ENCODE peak calls at places on chromosomes 5 and 9, in six cellular contexts. F is fibroblast of mammary gland, A is type B pancreatic cell, B is kidney, I is heart left ventricle, D is ovary. E is an unnamed sample.

GRCh38 chr9:83062011-83062652 is 810 bp downstream of the RASEF start:
- DNase-seq in F (peak; percentile 35), A (peak; percentile 72), B (peak; percentile 77), I (no peak), D (no peak), E (no peak)

GRCh38 chr5:167730121-167730520 is 561.3 kb upstream of the WWC1 start:
- DNase-seq in F (peak; percentile 97), A (no peak), B (no peak), I (no peak), D (no peak), E (peak; percentile 98)

GRCh38 chr5:149529463-149529862 is 21.8 kb downstream of the CSNK1A1 start:
- DNase-seq in F (no peak), A (no peak), B (no peak), I (no peak), D (no peak), E (no peak)

GRCh38 chr5:169433221-169433651 is 132.3 kb upstream of the SLIT3 start:
- DNase-seq in F (no peak), A (no peak), B (no peak), I (no peak), D (no peak), E (peak; percentile 16)

GRCh38 chr9:94173632-94174031 is 85.5 kb upstream of the ZNF169 start:
- DNase-seq in F (no peak), A (no peak), B (no peak), I (no peak), D (no peak), E (no peak)

GRCh38 chr5:23084815-23085214 is 231.7 kb upstream of the CDH12 start:
- DNase-seq in F (no peak), A (no peak), B (no peak), I (no peak), D (no peak), E (no peak)

GRCh38 chr9:97938081-97938644 is at the start of gene HEMGN:
- DNase-seq in F (no peak), A (no peak), B (no peak), I (no peak), D (no peak), E (no peak)

GRCh38 chr5:143244000-143244736 is 159.3 kb downstream of the NR3C1 start:
- DNase-seq in F (peak; percentile 98), A (no peak), B (peak; percentile 84), I (peak; percentile 62), D (no peak), E (peak; percentile 96)

GRCh38 chr9:98502311-98502975 is 206.3 kb downstream of the GABBR2 start:
- DNase-seq in F (peak; percentile 50), A (no peak), B (no peak), I (no peak), D (no peak), E (peak; percentile 54)

GRCh38 chr9:113511047-113511521 is 47.6 kb downstream of the RGS3 start:
- DNase-seq in F (no peak), A (no peak), B (no peak), I (peak; percentile 86), D (no peak), E (no peak)

GRCh38 chr5:172830275-172830799 is 3.7 kb upstream of the ERGIC1 start:
- DNase-seq in F (no peak), A (no peak), B (no peak), I (no peak), D (no peak), E (no peak)

GRCh38 chr9:129938291-129938979 is 103.2 kb downstream of the USP20 start:
- DNase-seq in F (peak; percentile 63), A (no peak), B (no peak), I (no peak), D (no peak), E (peak; percentile 85)

GRCh38 chr9:75083188-75083976 is 4.6 kb downstream of the NMRK1 start:
- DNase-seq in F (no peak), A (no peak), B (peak; percentile 77), I (peak; percentile 56), D (no peak), E (no peak)

GRCh38 chr5:79236970-79237734 is 1.2 kb downstream of the JMY start:
- DNase-seq in F (peak; percentile 56), A (no peak), B (peak; percentile 82), I (peak; percentile 40), D (peak; percentile 54), E (peak; percentile 34)

GRCh38 chr5:168324864-168325615 is 33.6 kb downstream of the WWC1 start:
- DNase-seq in F (no peak), A (no peak), B (no peak), I (no peak), D (no peak), E (no peak)

GRCh38 chr9:35518212-35518917 is 28.5 kb downstream of the RUSC2 start:
- DNase-seq in F (peak; percentile 71), A (no peak), B (no peak), I (no peak), D (no peak), E (peak; percentile 93)

GRCh38 chr9:94945191-94946144 is 219.0 kb downstream of the AOPEP start:
- DNase-seq in F (peak; percentile 96), A (no peak), B (no peak), I (peak; percentile 76), D (peak; percentile 67), E (peak; percentile 85)

GRCh38 chr9:36143242-36143641 is 6.7 kb downstream of the GLIPR2 start:
- DNase-seq in F (no peak), A (no peak), B (no peak), I (no peak), D (no peak), E (no peak)

GRCh38 chr5:56814963-56815656 is at the start of gene MAP3K1:
- DNase-seq in F (peak; percentile 48), A (peak; percentile 89), B (peak; percentile 97), I (peak; percentile 83), D (peak; percentile 74), E (peak; percentile 74)

GRCh38 chr5:56815657-56816545 is 552 bp downstream of the MAP3K1 start:
- DNase-seq in F (peak; percentile 16), A (peak; percentile 75), B (peak; percentile 88), I (peak; percentile 56), D (peak; percentile 36), E (peak; percentile 42)

GRCh38 chr5:56816546-56817081 is 1.3 kb downstream of the MAP3K1 start:
- DNase-seq in F (peak; percentile 49), A (no peak), B (peak; percentile 81), I (peak; percentile 73), D (peak; percentile 28), E (peak; percentile 49)

GRCh38 chr5:56813302-56813701 is 2.0 kb upstream of the MAP3K1 start:
- DNase-seq in F (no peak), A (no peak), B (no peak), I (no peak), D (no peak), E (no peak)

DNA sequence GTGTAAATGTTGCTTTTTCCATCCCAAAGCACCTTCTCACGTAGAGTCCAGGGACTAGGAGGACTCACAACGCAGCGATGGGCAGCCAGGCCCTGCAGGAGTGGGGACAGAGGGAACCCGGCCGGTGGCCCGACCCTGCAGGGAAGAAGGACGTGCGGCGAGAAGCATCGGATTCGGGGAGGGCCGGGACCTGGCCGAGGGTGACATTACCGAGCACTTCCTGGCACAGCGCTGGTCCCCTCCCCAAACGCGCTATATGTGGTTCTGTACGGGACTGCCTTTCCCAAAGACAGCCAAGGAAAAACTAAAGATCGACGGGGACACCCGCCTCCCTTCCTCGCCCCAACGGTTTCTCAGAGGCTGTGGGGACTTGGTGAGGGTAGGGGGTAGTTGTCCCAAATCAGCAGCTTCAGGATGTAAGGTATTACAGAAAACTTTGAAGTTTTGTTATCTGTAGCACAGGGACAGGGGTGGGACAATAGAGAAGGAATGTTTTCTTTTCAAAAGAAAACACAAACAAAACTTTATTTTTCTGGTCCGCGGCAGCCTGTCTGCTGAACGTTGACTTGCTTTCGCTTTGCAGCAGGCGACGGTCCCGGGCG is 887 bp upstream of the MAP3K1 start:
- DNase-seq in F (no peak), A (no peak), B (peak; percentile 86), I (peak; percentile 48), D (peak; percentile 20), E (no peak)
- TF ChIP-seq CTCF in F (no peak), A (no peak), B (no peak), I (no peak), D (no peak), E (no peak)

GRCh38 chr9:92686954-92687353 is 17.0 kb upstream of the IPPK start:
- DNase-seq in F (no peak), A (peak; percentile 20), B (no peak), I (no peak), D (no peak), E (peak; percentile 11)
- TF ChIP-seq CTCF in F (peak; percentile 27), A (peak; percentile 37), B (no peak), I (no peak), D (no peak), E (peak; percentile 22)

GRCh38 chr9:72204062-72204461 is 54.8 kb downstream of the GDA start:
- DNase-seq in F (no peak), A (no peak), B (no peak), I (no peak), D (no peak), E (no peak)

GRCh38 chr9:72207278-72207677 is 58.0 kb downstream of the GDA start:
- DNase-seq in F (no peak), A (no peak), B (no peak), I (no peak), D (no peak), E (no peak)

GRCh38 chr9:72205513-72205912 is 56.3 kb downstream of the GDA start:
- DNase-seq in F (no peak), A (no peak), B (no peak), I (no peak), D (no peak), E (no peak)

GRCh38 chr9:72200452-72200851 is 51.2 kb downstream of the GDA start:
- DNase-seq in F (no peak), A (no peak), B (no peak), I (no peak), D (no peak), E (no peak)

DNA sequence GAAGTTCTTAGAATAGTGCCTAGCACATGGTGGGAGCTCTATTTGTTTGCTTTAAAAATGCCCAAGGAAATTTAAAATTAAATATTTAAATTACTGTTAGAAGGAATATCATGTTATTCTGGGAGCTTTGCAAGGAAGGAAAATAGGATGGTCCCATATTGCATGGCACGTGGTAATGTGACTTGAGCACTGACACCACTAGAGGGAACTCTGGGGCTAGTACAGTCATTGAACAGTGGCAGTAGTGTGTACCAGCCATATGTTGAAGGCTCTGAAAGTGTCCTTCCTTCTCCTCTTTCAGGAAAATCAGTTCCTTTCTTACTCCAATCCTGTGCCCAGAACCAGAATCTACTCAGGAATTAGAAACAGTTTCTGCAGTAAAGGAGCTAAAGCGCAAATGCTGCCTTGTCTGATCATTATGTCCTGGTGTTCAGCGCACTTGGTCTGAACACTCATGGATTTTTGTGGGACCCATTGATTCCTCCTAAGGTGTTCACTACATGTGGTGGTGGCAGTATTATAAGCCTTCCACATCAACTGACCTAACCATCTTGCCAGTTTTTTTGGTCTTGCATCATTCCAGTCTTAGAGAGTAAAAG is 54.1 kb downstream of the GDA start:
- DNase-seq in F (peak; percentile 36), A (no peak), B (no peak), I (no peak), D (no peak), E (peak; percentile 41)
- TF ChIP-seq CTCF in F (peak; percentile 53), A (peak; percentile 74), B (peak; percentile 54), I (peak; percentile 10), D (no peak), E (peak; percentile 63)

GRCh38 chr9:20414150-20414549 is 208.1 kb downstream of the MLLT3 start:
- DNase-seq in F (no peak), A (no peak), B (no peak), I (no peak), D (no peak), E (no peak)

GRCh38 chr9:20419552-20419951 is 202.7 kb downstream of the MLLT3 start:
- DNase-seq in F (no peak), A (no peak), B (no peak), I (no peak), D (no peak), E (no peak)

GRCh38 chr9:20417695-20418094 is 204.6 kb downstream of the MLLT3 start:
- DNase-seq in F (no peak), A (no peak), B (no peak), I (no peak), D (no peak), E (no peak)

GRCh38 chr9:20418485-20418884 is 203.8 kb downstream of the MLLT3 start:
- DNase-seq in F (no peak), A (no peak), B (no peak), I (no peak), D (no peak), E (no peak)
- TF ChIP-seq CTCF in F (no peak), A (no peak), B (no peak), I (no peak), D (no peak), E (no peak)

E was measured in fibroblast of pulmonary artery.